ENCODE peak calls at places on chromosomes 16 and 17, in seven cellular contexts. J is right lobe of liver, C is progenitor cell of endocrine pancreas, T is psoas muscle, A is left lung, V is neural progenitor cell, F is activated B cell treated with CpG ODN at 0.5 μM for 24 hours. G is an unnamed sample.

GRCh38 chr17:17141860-17142552 is 64.1 kb downstream of the PLD6 start:
- DNase-seq in J (peak), C (no peak), T (peak), A (peak), V (peak), F (no peak), G (peak)

GRCh38 chr16:84842516-84843148 is 22.8 kb downstream of the CRISPLD2 start:
- DNase-seq in J (no peak), C (no peak), T (no peak), A (peak), V (no peak), F (no peak), G (no peak)

GRCh38 chr16:67657017-67657608 is 2.9 kb downstream of the ACD start:
- DNase-seq in J (no peak), C (no peak), T (no peak), A (no peak), V (no peak), F (no peak), G (no peak)

GRCh38 chr16:15502041-15502725 is 67.8 kb downstream of the BMERB1 start:
- DNase-seq in J (no peak), C (no peak), T (peak), A (no peak), V (no peak), F (no peak), G (no peak)

GRCh38 chr17:76562734-76563148 is 22.9 kb downstream of the PRCD start:
- DNase-seq in J (no peak), C (no peak), T (peak), A (no peak), V (no peak), F (no peak), G (no peak)

GRCh38 chr16:86854058-86854621 is 275.8 kb downstream of the FOXL1 start:
- DNase-seq in J (no peak), C (no peak), T (no peak), A (no peak), V (no peak), F (no peak), G (peak)

GRCh38 chr17:1275962-1276736 is 3.3 kb upstream of the TRARG1 start:
- DNase-seq in J (peak), C (peak), T (peak), A (peak), V (peak), F (peak), G (peak)

GRCh38 chr17:72234951-72235350 is 114.1 kb downstream of the SOX9 start:
- DNase-seq in J (no peak), C (no peak), T (no peak), A (no peak), V (no peak), F (no peak), G (no peak)

GRCh38 chr17:67891481-67892119 is 66.3 kb downstream of the BPTF start:
- DNase-seq in J (no peak), C (no peak), T (no peak), A (no peak), V (peak), F (no peak), G (no peak)

GRCh38 chr16:84013787-84014569 is 28.6 kb downstream of the SLC38A8 start:
- DNase-seq in J (peak), C (peak), T (no peak), A (peak), V (peak), F (no peak), G (no peak)

GRCh38 chr17:77131919-77132318 is 8.8 kb upstream of the SEC14L1 start:
- DNase-seq in J (no peak), C (no peak), T (no peak), A (no peak), V (no peak), F (no peak), G (no peak)

GRCh38 chr17:67506966-67507365 is 129.9 kb downstream of the PITPNC1 start:
- DNase-seq in J (no peak), C (no peak), T (no peak), A (no peak), V (no peak), F (no peak), G (no peak)

GRCh38 chr16:27080870-27081269 is 14.1 kb downstream of the C16orf82 start:
- DNase-seq in J (no peak), C (no peak), T (no peak), A (no peak), V (peak), F (no peak), G (no peak)

GRCh38 chr17:1153795-1154546 is 25.8 kb downstream of the ABR start:
- DNase-seq in J (no peak), C (no peak), T (peak), A (no peak), V (peak), F (no peak), G (peak)

GRCh38 chr17:49069585-49070273 is 62.8 kb upstream of the B4GALNT2 start:
- DNase-seq in J (no peak), C (no peak), T (no peak), A (no peak), V (no peak), F (no peak), G (no peak)

GRCh38 chr16:86634290-86634689 is 55.9 kb downstream of the FOXL1 start:
- DNase-seq in J (no peak), C (no peak), T (no peak), A (no peak), V (peak), F (no peak), G (no peak)

GRCh38 chr17:72865954-72866353 is 226.5 kb downstream of the SLC39A11 start:
- DNase-seq in J (no peak), C (no peak), T (no peak), A (no peak), V (no peak), F (no peak), G (no peak)

GRCh38 chr17:41524261-41524660 is 3.8 kb downstream of the KRT19 start:
- DNase-seq in J (no peak), C (no peak), T (no peak), A (no peak), V (no peak), F (no peak), G (no peak)

GRCh38 chr17:74150428-74151025 is 53.0 kb upstream of the RPL38 start:
- DNase-seq in J (no peak), C (peak), T (no peak), A (no peak), V (no peak), F (no peak), G (no peak)

GRCh38 chr16:77457046-77457445 is 22.2 kb upstream of the ADAMTS18 start:
- DNase-seq in J (no peak), C (no peak), T (no peak), A (no peak), V (no peak), F (no peak), G (no peak)

GRCh38 chr16:84755004-84755672 is 55.3 kb downstream of the USP10 start:
- DNase-seq in J (no peak), C (no peak), T (no peak), A (no peak), V (no peak), F (no peak), G (no peak)

GRCh38 chr16:28291651-28292626 is at the start of gene SBK1:
- DNase-seq in J (peak), C (peak), T (peak), A (peak), V (peak), F (peak), G (peak)

GRCh38 chr16:31354394-31355291 is at the start of gene ITGAX:
- DNase-seq in J (peak), C (no peak), T (peak), A (peak), V (no peak), F (peak), G (no peak)

GRCh38 chr17:63116967-63117366 is 150.9 kb downstream of the TANC2 start:
- DNase-seq in J (no peak), C (no peak), T (no peak), A (no peak), V (peak), F (no peak), G (no peak)

GRCh38 chr16:54822502-54823291 is 108.0 kb upstream of the IRX5 start:
- DNase-seq in J (no peak), C (no peak), T (no peak), A (no peak), V (no peak), F (no peak), G (no peak)

GRCh38 chr17:66426397-66427033 is 124.1 kb downstream of the PRKCA start:
- DNase-seq in J (no peak), C (no peak), T (no peak), A (no peak), V (no peak), F (no peak), G (peak)
- TF ChIP-seq CTCF in J (peak), C (no peak), T (no peak), A (peak), V (peak), F (no peak), G (no peak)

GRCh38 chr17:80259642-80260535 is 763 bp upstream of the RNF213 start:
- DNase-seq in J (peak), C (peak), T (peak), A (peak), V (peak), F (peak), G (peak)
- TF ChIP-seq CTCF in J (no peak), C (peak), T (no peak), A (no peak), V (peak), F (no peak), G (no peak)

DNA sequence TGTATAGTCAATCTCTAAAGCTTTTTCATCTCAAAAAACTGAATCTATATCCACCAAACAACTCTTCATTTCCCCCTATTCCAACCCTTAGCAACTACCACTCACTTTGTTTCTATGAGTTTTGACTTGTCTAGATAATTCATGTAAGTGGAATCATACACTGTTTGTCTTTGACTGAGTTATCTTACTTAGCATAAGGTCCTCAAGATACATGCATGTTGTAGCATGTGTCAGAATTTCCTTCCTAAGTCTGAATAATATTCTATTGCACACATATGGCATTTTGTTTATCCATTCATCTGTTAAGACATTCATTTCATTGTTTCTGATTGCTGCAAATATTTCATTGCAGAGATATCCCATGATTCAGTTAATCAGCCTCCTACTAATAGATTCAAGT is 72.2 kb downstream of the SSH2 start:
- DNase-seq in J (no peak), C (no peak), T (no peak), A (no peak), V (no peak), F (no peak), G (no peak)
- TF ChIP-seq CTCF in J (no peak), C (no peak), T (no peak), A (no peak), V (no peak), F (no peak), G (no peak)

DNA sequence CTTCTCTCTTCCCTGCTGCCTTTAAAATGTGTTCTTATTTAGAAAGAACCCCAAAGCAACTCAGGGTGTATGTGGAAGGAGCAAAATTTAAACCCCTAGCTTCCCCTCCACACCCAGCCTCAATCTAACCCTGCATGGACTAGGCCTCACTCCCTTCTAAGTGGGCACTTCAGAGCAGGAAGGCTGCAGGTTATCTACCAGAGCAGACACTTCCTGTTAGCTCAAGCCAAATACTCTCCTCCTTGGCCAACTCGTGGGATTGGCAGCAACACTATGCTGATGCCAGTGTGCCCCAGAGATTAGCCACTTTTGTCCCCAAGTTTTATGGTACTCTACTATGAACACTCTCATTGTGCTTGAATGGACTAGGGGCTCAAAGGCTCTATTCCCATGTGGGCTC is 35.6 kb downstream of the CCDC42 start:
- DNase-seq in J (no peak), C (no peak), T (no peak), A (no peak), V (no peak), F (no peak), G (no peak)
- TF ChIP-seq CTCF in J (no peak), C (no peak), T (no peak), A (no peak), V (no peak), F (no peak), G (no peak)

GRCh38 chr17:78791840-78792709 is 10.0 kb upstream of the CYTH1 start:
- DNase-seq in J (no peak), C (no peak), T (no peak), A (no peak), V (no peak), F (no peak), G (no peak)
- TF ChIP-seq CTCF in J (no peak), C (no peak), T (no peak), A (no peak), V (no peak), F (no peak), G (no peak)

GRCh38 chr16:48014349-48015135 is 141.3 kb downstream of the ABCC12 start:
- DNase-seq in J (no peak), C (no peak), T (no peak), A (no peak), V (peak), F (no peak), G (no peak)
- TF ChIP-seq CTCF in J (no peak), C (no peak), T (no peak), A (no peak), V (no peak), F (no peak), G (no peak)

DNA sequence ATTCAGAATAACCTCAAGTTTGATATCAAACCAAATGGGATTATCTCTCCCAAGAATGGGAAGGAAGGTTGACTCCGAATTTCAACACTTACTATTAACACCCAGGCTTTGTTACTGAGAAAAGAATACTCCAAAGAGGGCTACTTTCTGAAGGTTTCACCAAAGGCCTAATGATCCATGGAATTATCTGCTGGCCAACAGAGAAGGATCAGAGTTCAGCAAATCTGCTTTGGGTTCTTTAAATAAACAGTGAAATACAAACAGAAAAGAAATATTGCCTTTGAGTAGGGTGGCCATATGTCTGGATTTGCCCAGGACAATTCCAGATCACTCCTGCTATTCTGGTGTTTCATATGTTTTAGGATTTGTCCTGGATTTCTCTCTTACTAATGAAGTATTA is 564.5 kb upstream of the PSMD7 start:
- DNase-seq in J (no peak), C (no peak), T (no peak), A (no peak), V (no peak), F (no peak), G (no peak)
- TF ChIP-seq CTCF in J (no peak), C (no peak), T (no peak), A (no peak), V (no peak), F (no peak), G (no peak)

GRCh38 chr17:33688771-33689170 is 395.7 kb upstream of the ASIC2 start:
- DNase-seq in J (no peak), C (no peak), T (no peak), A (no peak), V (no peak), F (no peak), G (no peak)

GRCh38 chr17:33687831-33688230 is 394.7 kb upstream of the ASIC2 start:
- DNase-seq in J (no peak), C (no peak), T (no peak), A (no peak), V (no peak), F (no peak), G (no peak)

GRCh38 chr17:33682622-33683021 is 389.5 kb upstream of the ASIC2 start:
- DNase-seq in J (no peak), C (no peak), T (no peak), A (no peak), V (no peak), F (no peak), G (no peak)

GRCh38 chr17:33684714-33685113 is 391.6 kb upstream of the ASIC2 start:
- DNase-seq in J (no peak), C (no peak), T (no peak), A (no peak), V (no peak), F (no peak), G (no peak)

GRCh38 chr17:33686171-33686570 is 393.1 kb upstream of the ASIC2 start:
- DNase-seq in J (no peak), C (peak), T (no peak), A (no peak), V (no peak), F (no peak), G (no peak)
- TF ChIP-seq CTCF in J (no peak), C (peak), T (no peak), A (no peak), V (peak), F (no peak), G (no peak)

GRCh38 chr16:2465653-2466415 is 5.3 kb upstream of the NTN3 start:
- DNase-seq in J (no peak), C (no peak), T (no peak), A (peak), V (peak), F (no peak), G (no peak)
- TF ChIP-seq CTCF in J (no peak), C (peak), T (no peak), A (no peak), V (peak), F (no peak), G (no peak)